ENCODE peak calls at places on chromosomes 12 and 14, in nine cellular contexts. M is testis, G is GM12892, O is esophagus squamous epithelium, D is lower leg skin, Q is A549, H is IMR-90, F is Peyer's patch, B is NB4. N is an unnamed sample.

GRCh38 chr14:77319416-77319815 is 1.3 kb downstream of the POMT2 start:
- DNase-seq in M (no peak), G (no peak), O (no peak), D (peak; percentile 59), Q (no peak), H (no peak), F (no peak), B (no peak), N (no peak)

GRCh38 chr12:116674643-116675183 is 63.2 kb downstream of the SPRING1 start:
- DNase-seq in M (no peak), G (no peak), O (no peak), D (no peak), Q (no peak), H (peak; percentile 50), F (no peak), B (peak; percentile 50), N (no peak)

GRCh38 chr12:48970702-48971334 is 717 bp downstream of the WNT10B start:
- DNase-seq in M (no peak), G (no peak), O (no peak), D (no peak), Q (no peak), H (no peak), F (no peak), B (no peak), N (no peak)

GRCh38 chr12:29309320-29309902 is 71.6 kb downstream of the ERGIC2 start:
- DNase-seq in M (no peak), G (no peak), O (no peak), D (no peak), Q (peak; percentile 34), H (peak; percentile 47), F (no peak), B (peak; percentile 59), N (no peak)

GRCh38 chr12:84507914-84508313 is 404.7 kb downstream of the SLC6A15 start:
- DNase-seq in M (peak; percentile 16), G (no peak), O (no peak), D (no peak), Q (no peak), H (no peak), F (no peak), B (no peak), N (no peak)

GRCh38 chr14:104305511-104306449 is 167.4 kb downstream of the KIF26A start:
- DNase-seq in M (no peak), G (no peak), O (no peak), D (no peak), Q (no peak), H (no peak), F (peak; percentile 29), B (no peak), N (no peak)

GRCh38 chr14:69712637-69713088 is 54.3 kb upstream of the SRSF5 start:
- DNase-seq in M (peak; percentile 53), G (no peak), O (no peak), D (peak; percentile 85), Q (no peak), H (no peak), F (peak; percentile 78), B (peak; percentile 42), N (no peak)

GRCh38 chr12:3658327-3659163 is 94.4 kb downstream of the CRACR2A start:
- DNase-seq in M (no peak), G (peak; percentile 35), O (no peak), D (no peak), Q (no peak), H (peak; percentile 29), F (no peak), B (peak; percentile 49), N (peak; percentile 44)

GRCh38 chr12:4562034-4562657 is at the start of gene DYRK4:
- DNase-seq in M (peak; percentile 89), G (no peak), O (no peak), D (peak; percentile 91), Q (no peak), H (peak; percentile 60), F (peak; percentile 89), B (no peak), N (no peak)

GRCh38 chr12:104846056-104846762 is 111.9 kb downstream of the SLC41A2 start:
- DNase-seq in M (no peak), G (no peak), O (no peak), D (no peak), Q (no peak), H (peak; percentile 52), F (no peak), B (no peak), N (no peak)

GRCh38 chr12:45725631-45726593 is 3.6 kb upstream of the ARID2 start:
- DNase-seq in M (peak; percentile 43), G (no peak), O (no peak), D (no peak), Q (peak; percentile 53), H (peak; percentile 51), F (no peak), B (peak; percentile 69), N (no peak)

GRCh38 chr14:77498120-77498979 is at the start of gene ISM2:
- DNase-seq in M (peak; percentile 64), G (peak; percentile 67), O (no peak), D (no peak), Q (peak; percentile 32), H (peak; percentile 28), F (peak; percentile 65), B (peak; percentile 31), N (peak; percentile 74)

GRCh38 chr12:48936379-48936979 is 11.2 kb upstream of the FKBP11 start:
- DNase-seq in M (peak; percentile 83), G (peak; percentile 74), O (no peak), D (peak; percentile 92), Q (peak; percentile 72), H (peak; percentile 79), F (peak; percentile 75), B (peak; percentile 76), N (peak; percentile 71)

GRCh38 chr14:53571990-53572389 is 384.6 kb downstream of the BMP4 start:
- DNase-seq in M (no peak), G (no peak), O (no peak), D (no peak), Q (no peak), H (peak; percentile 18), F (no peak), B (no peak), N (no peak)

GRCh38 chr12:132723015-132723763 is 12.5 kb downstream of the PGAM5 start:
- DNase-seq in M (no peak), G (no peak), O (no peak), D (no peak), Q (no peak), H (peak; percentile 42), F (no peak), B (no peak), N (no peak)

DNA sequence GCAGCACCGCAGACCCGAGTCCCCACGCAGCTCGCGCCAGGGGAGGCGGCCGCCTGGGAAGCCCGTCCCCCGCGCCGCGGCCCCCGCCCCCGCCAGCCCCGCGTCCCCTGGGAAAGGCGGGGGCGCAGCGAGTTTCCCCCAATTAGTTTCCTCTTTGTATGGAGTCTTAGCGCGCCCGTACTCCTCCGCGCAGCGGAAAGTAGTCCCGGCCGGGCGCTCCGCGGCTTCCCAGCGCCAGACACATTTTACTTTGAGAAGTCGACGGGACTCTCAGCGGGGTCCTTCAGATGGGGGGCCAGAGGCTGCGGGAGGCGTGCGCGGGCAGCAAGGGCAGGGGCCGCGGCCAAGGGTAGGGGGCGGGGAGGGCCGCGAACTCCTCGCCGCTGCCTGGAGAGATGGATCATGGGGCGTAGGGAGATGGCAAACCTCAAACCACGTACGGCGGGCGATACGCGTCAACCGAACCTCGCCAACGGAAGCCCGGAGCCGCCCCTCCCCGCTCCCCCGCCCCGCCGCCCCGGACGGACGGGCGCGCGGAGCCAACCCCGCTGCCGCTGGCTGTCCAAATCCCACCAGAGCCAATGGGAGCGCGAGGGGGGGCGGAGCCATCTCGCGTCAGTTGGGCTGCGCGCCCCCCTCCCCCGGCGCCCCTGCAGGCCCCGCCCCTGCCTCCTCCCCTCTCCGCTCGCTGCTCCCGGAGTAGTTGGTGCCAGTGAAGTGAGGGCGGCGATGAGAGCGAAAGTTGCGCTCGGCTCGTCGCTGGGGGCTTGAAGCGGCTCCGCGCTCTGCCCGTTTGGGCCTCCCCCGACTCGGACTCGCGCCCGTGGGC is at the start of gene RCOR1:
- DNase-seq in M (peak; percentile 98), G (peak; percentile 93), O (peak; percentile 94), D (peak; percentile 99), Q (peak; percentile 97), H (peak; percentile 97), F (peak; percentile 99), B (peak; percentile 98), N (peak; percentile 95)
- TF ChIP-seq POLR2A in M (peak; percentile 60), G (peak; percentile 87), O (no peak), D (no peak), Q (peak; percentile 95), H (peak; percentile 98), F (peak; percentile 66), B (peak; percentile 84), N (peak; percentile 71)

DNA sequence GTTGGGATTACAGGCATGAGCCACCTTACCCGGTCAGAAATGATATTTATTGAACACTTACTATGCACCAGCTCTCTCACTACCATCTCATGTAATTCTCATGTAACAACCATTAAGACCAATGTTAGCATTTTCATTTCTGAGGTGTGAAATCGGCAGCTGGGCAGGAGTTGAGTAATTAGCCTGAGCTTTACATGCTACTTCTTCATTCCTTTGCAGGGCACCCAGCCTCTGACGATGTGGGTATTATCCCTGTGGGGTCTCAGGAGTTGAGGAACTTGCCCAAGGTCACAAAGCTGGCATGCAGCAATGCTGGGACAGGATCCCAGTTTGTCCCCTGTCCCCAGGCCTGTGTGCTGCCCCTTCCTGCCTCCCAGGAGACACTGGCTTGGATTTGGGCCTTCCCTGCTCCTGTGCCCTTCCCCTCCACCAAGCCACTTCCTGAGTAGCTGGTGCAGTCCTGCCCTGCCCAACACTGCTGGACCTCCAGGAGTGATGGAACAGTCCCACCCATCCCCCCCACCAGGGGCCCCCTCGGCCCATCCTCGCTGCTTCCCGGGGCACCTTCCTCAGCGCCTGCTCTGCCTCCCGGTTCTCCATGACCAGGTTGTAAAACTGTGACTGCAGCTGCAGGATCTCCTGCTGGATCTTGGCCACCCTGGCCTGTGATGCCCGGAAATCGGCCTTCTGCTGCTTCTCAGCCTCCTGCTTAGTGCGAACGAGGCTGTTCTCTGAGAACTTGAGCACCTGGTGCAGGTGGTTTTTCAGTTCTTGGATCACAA is 14.7 kb downstream of the RITA1 start:
- DNase-seq in M (no peak), G (no peak), O (no peak), D (no peak), Q (no peak), H (no peak), F (no peak), B (peak; percentile 74), N (no peak)
- TF ChIP-seq POLR2A in M (no peak), G (no peak), O (no peak), D (no peak), Q (no peak), H (no peak), F (no peak), B (no peak), N (no peak)

GRCh38 chr12:751192-751827 is 1.1 kb upstream of the WNK1 start:
- DNase-seq in M (peak; percentile 96), G (peak; percentile 50), O (peak; percentile 48), D (peak; percentile 98), Q (peak; percentile 99), H (peak; percentile 96), F (peak; percentile 89), B (peak; percentile 99), N (peak; percentile 49)
- TF ChIP-seq POLR2A in M (no peak), G (peak; percentile 97), O (no peak), D (no peak), Q (peak; percentile 73), H (no peak), F (peak; percentile 59), B (peak; percentile 53), N (peak; percentile 94)

DNA sequence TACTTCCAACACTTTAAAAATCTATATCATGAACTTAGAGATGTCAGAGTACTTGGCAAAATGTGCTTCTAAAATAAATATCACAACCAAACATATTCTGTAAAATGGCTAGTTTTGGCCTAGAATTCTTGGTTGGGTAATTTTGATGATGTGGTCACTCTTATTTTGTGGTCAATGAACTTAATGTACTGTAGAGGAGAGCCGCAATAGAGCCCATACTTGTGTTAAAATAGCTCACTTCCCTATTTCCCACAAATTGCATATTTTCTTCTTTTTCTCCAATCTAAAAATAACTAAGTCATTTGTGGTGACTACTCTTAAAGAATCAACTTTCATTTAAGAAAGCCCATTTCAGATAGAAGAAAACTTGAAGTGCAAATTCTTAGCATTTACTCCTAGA is 619.4 kb downstream of the CCER1 start:
- DNase-seq in M (no peak), G (no peak), O (no peak), D (no peak), Q (no peak), H (no peak), F (no peak), B (peak; percentile 47), N (no peak)
- TF ChIP-seq POLR2A in M (no peak), G (no peak), O (no peak), D (no peak), Q (no peak), H (no peak), F (no peak), B (no peak), N (no peak)